ENCODE peak calls at places on chromosomes 4 and X, in six cellular contexts. R is fibroblast of the aortic adventitia, L is endothelial cell of umbilical vein, B is GM23338, S is cardiac muscle cell, Z is lower lobe of right lung. W is an unnamed sample.

GRCh38 chr4:181046809-181047208 is 1196.4 kb upstream of the TENM3 start:
- DNase-seq in L (no peak), Z (no peak), R (no peak), B (peak), S (no peak), W (no peak)

GRCh38 chr4:40437741-40438383 is 102.7 kb downstream of the CHRNA9 start:
- DNase-seq in R (no peak), S (no peak), B (no peak), Z (no peak), L (no peak), W (no peak)

GRCh38 chr4:68175562-68176155 is 46.0 kb upstream of the TMPRSS11F start:
- DNase-seq in B (peak), S (peak), R (peak), Z (no peak), L (peak), W (peak)

GRCh38 chr4:3295837-3296624 is 3.2 kb downstream of the RGS12 start:
- DNase-seq in Z (no peak), B (no peak), S (no peak), L (no peak), R (no peak), W (no peak)

GRCh38 chr4:105520819-105521790 is 31.3 kb upstream of the ARHGEF38 start:
- DNase-seq in Z (no peak), B (peak), L (peak), R (peak), S (peak), W (peak)

GRCh38 chrX:13816899-13817298 is at the start of gene GPM6B:
- DNase-seq in L (no peak), S (no peak), R (no peak), B (peak), Z (no peak), W (no peak)

GRCh38 chr4:112352736-112353135 is 55.6 kb downstream of the ALPK1 start:
- DNase-seq in S (no peak), Z (no peak), B (no peak), L (no peak), R (no peak), W (no peak)

GRCh38 chr4:122847931-122848330 is 21.3 kb downstream of the FGF2 start:
- DNase-seq in L (no peak), Z (no peak), R (no peak), S (no peak), B (no peak), W (no peak)

GRCh38 chr4:5051210-5051691 is at the start of gene STK32B:
- DNase-seq in Z (peak), S (peak), B (peak), R (peak), L (peak), W (peak)

GRCh38 chr4:123415977-123416376 is 19.4 kb downstream of the SPRY1 start:
- DNase-seq in R (peak), S (no peak), Z (no peak), B (no peak), L (peak), W (peak)

GRCh38 chr4:140805293-140805692 is 49.1 kb upstream of the TBC1D9 start:
- DNase-seq in L (no peak), B (no peak), S (no peak), Z (no peak), R (no peak), W (no peak)

GRCh38 chr4:40923326-40924095 is 173.8 kb downstream of the NSUN7 start:
- DNase-seq in B (no peak), Z (no peak), L (peak), R (no peak), S (no peak), W (no peak)

GRCh38 chrX:57918750-57919436 is 8.6 kb upstream of the ZXDA start:
- DNase-seq in Z (peak), S (peak), B (peak), R (peak), L (peak), W (peak)

GRCh38 chrX:41468647-41469323 is 21.6 kb downstream of the NYX start:
- DNase-seq in R (peak), Z (no peak), L (no peak), S (no peak), B (no peak), W (peak)

GRCh38 chr4:65671402-65671801 is 1.1 kb upstream of the EPHA5 start:
- DNase-seq in S (no peak), B (no peak), R (no peak), L (no peak), Z (no peak), W (no peak)

GRCh38 chr4:40621592-40622512 is 7.8 kb downstream of the RBM47 start:
- DNase-seq in R (peak), Z (peak), S (no peak), B (peak), L (no peak), W (peak)

GRCh38 chrX:153351981-153352380 is 18.0 kb downstream of the ZNF275 start:
- DNase-seq in Z (no peak), R (no peak), S (no peak), B (no peak), L (no peak), W (no peak)

GRCh38 chr4:2767705-2768074 is 11.6 kb upstream of the TNIP2 start:
- DNase-seq in L (no peak), S (peak), Z (peak), B (no peak), R (no peak), W (no peak)

GRCh38 chr4:123121241-123121907 is 199.0 kb upstream of the NUDT6 start:
- DNase-seq in B (no peak), R (no peak), L (peak), Z (no peak), S (no peak), W (peak)

GRCh38 chrX:54509401-54509800 is 13.4 kb upstream of the FGD1 start:
- DNase-seq in B (peak), L (peak), R (peak), Z (no peak), S (no peak), W (no peak)

GRCh38 chrX:155949098-155949497 is 48.4 kb upstream of the IL9R start:
- DNase-seq in R (no peak), Z (no peak), L (no peak), S (no peak), B (no peak), W (no peak)

GRCh38 chr4:127685292-127685691 is 44.9 kb upstream of the SLC25A31 start:
- DNase-seq in S (no peak), Z (no peak), L (peak), B (no peak), R (peak), W (peak)

GRCh38 chr4:80309301-80310004 is 26.1 kb upstream of the CFAP299 start:
- DNase-seq in B (no peak), R (peak), S (no peak), Z (no peak), L (peak), W (peak)

GRCh38 chr4:67871867-67872266 is 11.9 kb downstream of the TMPRSS11D start:
- DNase-seq in Z (no peak), L (peak), R (peak), B (peak), S (peak), W (peak)

GRCh38 chr4:108396900-108397299 is 223.5 kb upstream of the RPL34 start:
- DNase-seq in L (no peak), S (no peak), Z (no peak), B (no peak), R (no peak), W (no peak)

GRCh38 chr4:27048350-27049100 is 187.9 kb downstream of the STIM2 start:
- DNase-seq in B (peak), R (peak), Z (no peak), L (peak), S (peak), W (peak)

GRCh38 chr4:8319731-8320385 is 50.3 kb downstream of the HTRA3 start:
- DNase-seq in B (no peak), Z (peak), S (peak), L (no peak), R (peak), W (no peak)

GRCh38 chrX:4710618-4711433 is 997.4 kb upstream of the PRKX start:
- DNase-seq in B (no peak), S (no peak), R (peak), L (no peak), Z (no peak), W (no peak)

GRCh38 chr4:33255507-33255906 is 2535.3 kb downstream of the PCDH7 start:
- DNase-seq in Z (no peak), L (no peak), S (no peak), B (peak), R (no peak), W (no peak)

GRCh38 chr4:119113033-119113655 is 22.5 kb upstream of the MYOZ2 start:
- DNase-seq in R (peak), L (peak), S (no peak), B (no peak), Z (no peak), W (peak)

GRCh38 chr4:39689970-39690369 is 8.0 kb upstream of the UBE2K start:
- DNase-seq in Z (no peak), L (no peak), R (no peak), S (no peak), B (no peak), W (no peak)

GRCh38 chr4:113759696-113760093 is 1.8 kb downstream of the CAMK2D start:
- DNase-seq in R (no peak), L (no peak), Z (no peak), S (peak), B (no peak), W (peak)

GRCh38 chr4:11455201-11455835 is 26.6 kb upstream of the HS3ST1 start:
- DNase-seq in S (no peak), B (no peak), R (no peak), Z (no peak), L (no peak), W (no peak)

GRCh38 chrX:17525762-17526555 is 151.0 kb downstream of the NHS start:
- DNase-seq in L (no peak), S (no peak), R (peak), B (no peak), Z (no peak), W (no peak)

GRCh38 chrX:39063037-39063436 is 261.8 kb downstream of the MID1IP1 start:
- DNase-seq in L (no peak), S (no peak), R (peak), Z (peak), B (no peak), W (no peak)

GRCh38 chr4:64368741-64369140 is 40.5 kb downstream of the TECRL start:
- DNase-seq in S (no peak), B (no peak), R (no peak), Z (no peak), L (no peak), W (no peak)

GRCh38 chr4:100268807-100269206 is 78.5 kb upstream of the DDIT4L start:
- DNase-seq in Z (no peak), R (no peak), L (no peak), B (no peak), S (no peak), W (no peak)

GRCh38 chr4:187128971-187129370 is 405.3 kb upstream of the FAT1 start:
- DNase-seq in Z (no peak), R (no peak), L (no peak), S (no peak), B (no peak), W (peak)

GRCh38 chr4:56513517-56513916 is 7.9 kb downstream of the ARL9 start:
- DNase-seq in Z (no peak), B (no peak), R (no peak), S (peak), L (no peak), W (no peak)

DNA sequence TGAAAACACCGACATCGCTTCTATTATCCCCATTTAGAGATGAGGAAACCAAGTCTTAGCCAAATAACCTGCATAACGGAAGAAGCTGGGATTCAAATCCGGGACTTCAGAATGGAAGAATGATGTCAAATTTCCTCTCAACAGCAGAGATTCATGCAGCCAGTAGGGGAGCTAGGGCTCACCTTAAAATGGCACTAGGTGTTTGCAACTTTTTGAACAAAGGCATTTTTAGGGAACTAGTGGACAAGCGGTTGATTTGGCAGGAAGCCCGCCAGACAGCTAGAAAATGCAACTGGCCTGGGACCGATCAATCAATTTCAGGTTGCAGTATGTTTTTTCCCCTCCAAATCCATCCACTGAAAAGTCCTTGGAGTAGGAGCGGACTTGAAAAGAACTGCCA is 224.2 kb downstream of the PTTG2 start:
- DNase-seq in Z (no peak), S (no peak), L (no peak), B (peak), R (no peak), W (no peak)
- TF ChIP-seq CTCF in Z (no peak), S (peak), L (no peak), B (peak), R (peak), W (peak)

DNA sequence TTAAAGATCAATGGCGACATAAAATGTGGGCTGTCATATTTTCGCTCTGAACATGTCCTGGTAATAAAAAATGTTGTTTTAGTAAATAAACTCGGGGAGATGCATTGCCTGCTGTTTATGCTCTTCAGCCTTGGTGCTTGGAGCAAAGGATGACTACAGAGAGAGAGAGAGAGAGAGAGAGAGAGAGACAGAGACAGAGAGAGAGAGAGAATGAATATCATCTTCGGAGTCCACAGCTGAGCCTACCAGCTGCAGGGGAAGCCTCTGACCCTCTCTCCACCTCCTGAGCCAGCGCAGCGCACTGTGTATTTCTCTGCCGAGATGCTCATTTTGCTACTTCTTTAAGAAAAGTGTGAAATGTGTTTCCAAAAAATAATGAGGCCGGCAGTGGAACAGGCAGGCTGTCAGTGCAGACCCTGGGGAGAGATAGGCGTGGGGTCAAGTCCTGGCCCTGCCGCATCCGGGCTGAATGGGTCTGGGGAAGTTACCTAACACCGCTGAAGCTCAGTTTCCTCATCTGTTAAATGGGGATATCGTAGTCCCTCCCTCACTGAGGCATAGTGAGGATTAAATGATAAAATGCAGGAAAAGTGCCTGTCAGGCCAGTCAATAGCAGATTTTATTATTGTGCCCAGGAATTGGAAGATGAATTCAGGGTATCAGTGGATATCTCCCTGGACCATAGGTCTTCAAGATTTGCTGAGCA is 58.5 kb upstream of the LGI2 start:
- DNase-seq in L (no peak), Z (no peak), R (no peak), S (no peak), B (no peak), W (no peak)
- H3K4me3 ChIP-seq in L (no peak), Z (no peak), R (no peak), S (no peak), B (peak), W (no peak)

GRCh38 chr4:73257242-73257994 is 1.2 kb downstream of the ANKRD17 start:
- DNase-seq in Z (peak), S (peak), L (peak), B (peak), R (peak), W (peak)
- TF ChIP-seq CTCF in Z (peak), S (peak), L (peak), B (peak), R (peak), W (peak)

GRCh38 chrX:120304241-120304640 is 7.0 kb downstream of the TMEM255A start:
- DNase-seq in B (no peak), S (no peak), Z (no peak), R (no peak), L (no peak), W (no peak)

GRCh38 chrX:120299928-120300327 is 11.3 kb downstream of the TMEM255A start:
- DNase-seq in Z (no peak), S (peak), R (no peak), L (no peak), B (peak), W (no peak)

GRCh38 chrX:120302434-120302833 is 8.8 kb downstream of the TMEM255A start:
- DNase-seq in S (peak), B (peak), L (no peak), R (no peak), Z (peak), W (no peak)

GRCh38 chrX:120301497-120301896 is 9.8 kb downstream of the TMEM255A start:
- DNase-seq in R (no peak), B (no peak), S (no peak), L (no peak), Z (no peak), W (no peak)

GRCh38 chrX:120301960-120302359 is 9.3 kb downstream of the TMEM255A start:
- DNase-seq in Z (no peak), S (no peak), L (no peak), B (no peak), R (no peak), W (no peak)
- H3K4me3 ChIP-seq in Z (no peak), S (no peak), L (no peak), B (no peak), R (no peak), W (no peak)

DNA sequence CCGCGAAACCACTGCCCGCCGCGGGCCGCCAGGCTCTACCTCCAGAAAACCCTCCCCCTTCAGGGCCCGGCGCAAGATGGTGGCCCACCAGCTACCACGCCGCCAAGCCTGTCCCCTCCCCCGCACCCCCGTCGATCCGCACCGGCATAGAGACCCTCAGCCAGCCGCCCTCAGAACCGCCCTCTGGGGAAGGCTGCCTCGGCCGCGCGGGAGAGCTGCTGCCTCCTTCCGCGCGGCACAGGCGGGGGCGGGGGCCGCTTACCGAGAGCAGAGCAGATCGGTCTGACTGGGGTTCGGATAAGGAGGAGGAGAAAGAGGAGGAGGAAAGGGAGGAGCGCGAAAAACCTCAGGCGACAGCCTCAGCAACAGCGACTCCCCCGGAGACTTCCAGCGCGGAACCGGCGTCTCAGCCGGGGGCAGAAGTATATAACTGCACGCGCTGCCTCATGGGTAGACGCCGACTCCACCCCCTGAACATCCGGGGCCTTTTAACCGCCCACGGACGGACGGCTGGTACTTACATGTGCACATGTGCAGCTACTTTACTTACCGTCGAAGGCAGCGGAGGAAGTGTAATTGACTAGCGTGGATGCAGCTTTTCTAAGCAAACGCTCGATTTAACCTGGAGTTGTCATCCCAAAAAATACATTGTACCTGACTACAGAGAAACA is at the start of gene ZNF280C:
- DNase-seq in Z (peak), R (peak), S (peak), L (peak), B (peak), W (peak)
- TF ChIP-seq CTCF in Z (peak), R (peak), S (peak), L (peak), B (peak), W (peak)

DNA sequence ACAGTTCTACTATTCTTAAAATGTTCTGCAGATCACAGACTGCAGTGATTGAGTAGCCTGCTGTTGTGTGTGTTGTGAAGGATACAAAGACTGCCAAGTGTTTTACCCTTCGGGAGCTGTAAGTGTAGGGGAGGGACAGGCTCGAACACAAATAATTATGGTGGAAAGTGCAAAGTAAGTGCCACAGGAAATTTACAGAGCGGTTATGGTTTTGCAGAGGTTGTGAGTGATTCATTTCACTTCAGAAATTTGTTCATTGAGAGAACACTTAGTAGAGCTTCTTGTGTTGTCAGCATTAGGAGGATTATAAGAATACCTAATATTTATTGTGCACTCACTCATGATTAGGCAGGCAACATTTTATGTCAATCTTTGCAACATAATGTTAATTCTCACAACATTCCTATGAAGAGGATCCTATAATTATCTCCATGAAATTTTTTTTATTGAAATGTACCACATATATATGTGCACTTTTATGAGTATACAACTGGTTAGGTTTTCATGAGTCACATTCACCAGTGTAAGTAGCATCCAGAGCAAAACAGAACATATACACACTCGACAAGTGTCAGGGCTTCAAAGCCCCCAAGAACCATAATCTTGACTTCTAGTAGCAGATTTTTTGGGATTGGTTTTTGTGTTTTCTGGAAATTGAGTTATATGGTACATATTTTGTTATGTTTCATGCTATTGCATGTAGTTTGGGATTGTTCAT is 62.2 kb downstream of the ARHGAP10 start:
- DNase-seq in S (no peak), R (no peak), Z (no peak), L (no peak), B (no peak), W (no peak)
- H3K4me3 ChIP-seq in S (no peak), R (no peak), Z (no peak), L (no peak), B (no peak), W (no peak)

DNA sequence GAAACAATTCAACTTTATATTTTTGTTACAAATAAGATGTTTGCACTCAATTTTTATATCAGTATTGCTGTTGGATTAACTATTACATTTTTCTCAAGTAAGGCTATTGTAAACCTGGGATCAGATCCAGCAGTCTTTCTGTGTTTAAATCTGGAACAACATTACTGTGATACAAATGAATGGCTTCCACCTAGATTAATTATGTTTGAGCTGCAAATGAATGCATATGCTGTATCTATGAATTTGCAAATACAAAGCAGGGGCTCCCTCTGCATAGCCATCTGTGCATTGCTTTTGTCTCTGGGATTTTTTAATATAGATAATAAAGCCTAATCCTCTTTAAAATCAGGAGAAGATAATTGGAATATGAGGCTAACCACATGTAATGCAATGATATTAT is 69.8 kb upstream of the NEIL3 start:
- DNase-seq in R (peak), Z (no peak), S (no peak), L (no peak), B (no peak), W (no peak)
- TF ChIP-seq CTCF in R (peak), Z (no peak), S (peak), L (no peak), B (no peak), W (no peak)

W was measured in astrocyte of the spinal cord.